ENCODE peak calls at places on chromosomes 5 and 9, in eight cellular contexts. Q is suprapubic skin, T is T-cell, I is nucleus accumbens, S is pulmonary artery endothelial cell, W is hypothalamus, F is adrenal gland, D is heart left ventricle. P is an unnamed sample.

GRCh38 chr9:70868661-70869652 is 252.5 kb downstream of the TRPM3 start:
- DNase-seq in Q (no peak), T (no peak), I (no peak), S (peak; percentile 45), W (no peak), F (peak; percentile 53), D (peak; percentile 8), P (no peak)

GRCh38 chr5:155485344-155485743 is 471.8 kb downstream of the KIF4B start:
- DNase-seq in Q (no peak), T (no peak), I (no peak), S (no peak), W (no peak), F (no peak), D (no peak), P (no peak)

GRCh38 chr9:127561491-127562270 is 50.4 kb upstream of the STXBP1 start:
- DNase-seq in Q (peak; percentile 95), T (no peak), I (no peak), S (peak; percentile 66), W (no peak), F (peak; percentile 95), D (peak; percentile 84), P (no peak)

GRCh38 chr5:15821506-15821905 is 321.5 kb downstream of the FBXL7 start:
- DNase-seq in Q (no peak), T (no peak), I (no peak), S (no peak), W (no peak), F (no peak), D (no peak), P (no peak)

GRCh38 chr5:92678576-92679105 is 902.4 kb downstream of the NR2F1-AS1 start:
- DNase-seq in Q (no peak), T (no peak), I (no peak), S (no peak), W (no peak), F (no peak), D (no peak), P (no peak)

GRCh38 chr5:73282383-73282782 is 109.4 kb downstream of the TMEM174 start:
- DNase-seq in Q (no peak), T (no peak), I (no peak), S (no peak), W (no peak), F (no peak), D (no peak), P (no peak)

GRCh38 chr9:123414921-123415592 is 59.1 kb downstream of the CRB2 start:
- DNase-seq in Q (no peak), T (no peak), I (no peak), S (no peak), W (no peak), F (no peak), D (no peak), P (no peak)

GRCh38 chr5:150487199-150488061 is 20.5 kb upstream of the NDST1 start:
- DNase-seq in Q (no peak), T (no peak), I (no peak), S (no peak), W (peak; percentile 48), F (peak; percentile 74), D (peak; percentile 70), P (no peak)

GRCh38 chr5:123538670-123539459 is 26.9 kb downstream of the CSNK1G3 start:
- DNase-seq in Q (no peak), T (no peak), I (no peak), S (no peak), W (no peak), F (no peak), D (no peak), P (no peak)

GRCh38 chr9:91640428-91640827 is 216.8 kb upstream of the NFIL3 start:
- DNase-seq in Q (no peak), T (no peak), I (no peak), S (no peak), W (no peak), F (no peak), D (no peak), P (no peak)

GRCh38 chr9:18821794-18822193 is 211.2 kb downstream of the SAXO1 start:
- DNase-seq in Q (no peak), T (no peak), I (no peak), S (no peak), W (no peak), F (no peak), D (no peak), P (no peak)

GRCh38 chr9:89878003-89878411 is 273.2 kb downstream of the GADD45G start:
- DNase-seq in Q (peak; percentile 56), T (no peak), I (no peak), S (no peak), W (no peak), F (peak; percentile 55), D (no peak), P (peak; percentile 42)

GRCh38 chr5:154881986-154882385 is 23.6 kb downstream of the CNOT8 start:
- DNase-seq in Q (no peak), T (no peak), I (no peak), S (no peak), W (no peak), F (no peak), D (no peak), P (no peak)

GRCh38 chr9:94904806-94905205 is 178.3 kb downstream of the AOPEP start:
- DNase-seq in Q (no peak), T (no peak), I (no peak), S (no peak), W (no peak), F (no peak), D (no peak), P (no peak)

GRCh38 chr9:82781965-82782392 is 281.0 kb downstream of the RASEF start:
- DNase-seq in Q (no peak), T (no peak), I (no peak), S (no peak), W (no peak), F (no peak), D (no peak), P (no peak)

GRCh38 chr5:117954341-117954740 is 1034.0 kb downstream of the DTWD2 start:
- DNase-seq in Q (no peak), T (no peak), I (no peak), S (no peak), W (no peak), F (no peak), D (no peak), P (no peak)

GRCh38 chr5:175657593-175658271 is at the start of gene HRH2:
- DNase-seq in Q (no peak), T (peak; percentile 35), I (no peak), S (no peak), W (no peak), F (peak; percentile 65), D (peak; percentile 70), P (no peak)

GRCh38 chr5:87780831-87781760 is 368.4 kb upstream of the CCNH start:
- DNase-seq in Q (peak; percentile 82), T (peak; percentile 63), I (peak; percentile 41), S (peak; percentile 43), W (peak; percentile 77), F (peak; percentile 91), D (peak; percentile 80), P (peak; percentile 76)

P was measured in type B pancreatic cell.